ENCODE peak calls at places on chromosome 1, in eight cellular contexts. N is HCT116, E is H1, B is K562, C is spleen, G is stomach, F is endothelial cell of umbilical vein, K is transverse colon. R is an unnamed sample.

GRCh38 chr1:941588-942383 is 17.3 kb downstream of the NOC2L start:
- DNase-seq in K (peak; percentile 73), F (peak; percentile 16), C (no peak), G (peak; percentile 73), N (no peak), E (peak; percentile 79), B (peak; percentile 83), R (peak; percentile 88)

GRCh38 chr1:200749090-200749489 is 10.4 kb downstream of the CAMSAP2 start:
- DNase-seq in F (no peak), G (no peak), C (no peak), B (no peak), N (no peak), E (no peak), K (no peak), R (no peak)

GRCh38 chr1:21932127-21932526 is 5.0 kb downstream of the HSPG2 start:
- DNase-seq in G (no peak), K (no peak), E (no peak), F (peak; percentile 72), B (no peak), C (no peak), N (no peak), R (peak; percentile 91)

GRCh38 chr1:186715887-186716809 is 35.9 kb upstream of the PTGS2 start:
- DNase-seq in E (no peak), G (no peak), B (no peak), C (no peak), N (no peak), K (no peak), F (no peak), R (no peak)

GRCh38 chr1:173400387-173400995 is 76.6 kb upstream of the PRDX6 start:
- DNase-seq in F (no peak), N (no peak), K (no peak), B (no peak), C (no peak), E (no peak), G (no peak), R (no peak)

GRCh38 chr1:160374701-160375443 is 8.0 kb downstream of the NHLH1 start:
- DNase-seq in F (no peak), E (no peak), B (no peak), C (no peak), G (no peak), N (no peak), K (no peak), R (no peak)

GRCh38 chr1:9774744-9775679 is 48.8 kb downstream of the CLSTN1 start:
- DNase-seq in K (no peak), C (no peak), G (no peak), N (no peak), E (no peak), F (no peak), B (peak; percentile 27), R (peak; percentile 54)

GRCh38 chr1:37265156-37265555 is 209.2 kb upstream of the ZC3H12A start:
- DNase-seq in F (no peak), B (no peak), K (no peak), G (no peak), C (no peak), N (no peak), E (no peak), R (no peak)

GRCh38 chr1:183777359-183777758 is 27.6 kb upstream of the RGL1 start:
- DNase-seq in N (no peak), E (no peak), F (no peak), C (no peak), K (no peak), B (no peak), G (no peak), R (no peak)

DNA sequence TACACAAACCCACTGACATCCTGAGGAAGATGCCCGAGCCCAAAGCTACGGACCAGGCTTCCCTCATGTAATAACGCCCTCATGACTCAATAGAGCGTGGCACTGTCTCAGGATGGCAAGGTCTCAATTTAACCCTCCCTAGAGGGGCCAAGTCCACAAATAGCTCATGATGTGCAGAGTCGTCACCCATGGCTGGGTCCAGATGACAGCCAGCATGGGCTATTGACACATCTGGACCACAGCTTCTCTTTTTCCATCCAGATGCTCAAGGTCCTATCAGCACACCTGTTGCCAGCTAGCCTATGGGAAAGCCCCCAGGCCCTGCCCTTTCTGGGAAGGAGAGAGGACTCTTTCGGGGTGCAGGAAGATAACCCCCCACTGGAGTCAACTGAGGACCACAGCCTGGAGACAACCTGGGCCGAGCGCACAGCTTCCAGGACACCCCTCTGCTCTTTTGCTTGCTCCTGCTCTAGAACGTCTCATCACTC is 2.8 kb downstream of the LAPTM5 start:
- DNase-seq in B (no peak), F (no peak), N (no peak), C (peak; percentile 91), K (no peak), E (no peak), G (no peak), R (no peak)
- TF ChIP-seq POLR2AphosphoS5 in B (no peak), F (no peak), N (no peak), C (no peak), K (no peak), E (no peak), G (no peak), R (peak; percentile 8)

DNA sequence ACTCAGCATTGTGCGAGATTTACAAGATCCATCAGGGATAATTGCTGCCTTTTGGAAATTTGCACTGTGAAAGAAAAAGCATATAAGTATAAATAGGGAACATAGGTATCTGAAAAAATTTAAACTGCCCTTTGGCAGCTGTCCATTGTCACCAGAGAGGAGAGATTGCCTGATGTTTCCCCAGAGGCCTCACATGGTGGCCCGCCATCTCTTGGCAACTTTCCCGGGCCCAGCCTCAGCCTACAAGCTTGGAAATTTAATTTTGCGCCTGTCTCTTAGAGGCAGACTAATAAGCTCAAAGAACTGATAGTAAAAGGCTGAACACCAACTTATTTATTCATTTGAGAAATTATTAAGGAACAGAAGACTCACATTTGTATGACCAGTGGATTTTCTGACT is 120.8 kb downstream of the MAP3K21 start:
- DNase-seq in C (no peak), G (no peak), B (no peak), N (no peak), E (no peak), K (no peak), F (no peak), R (no peak)
- H3K9me3 ChIP-seq in C (no peaks in the 10 kb centered on the region), G (no peaks in the 10 kb centered on the region), B (peaks cover 14% of the 10 kb centered on the region), N (no peaks in the 10 kb centered on the region), E (peaks cover 23% of the 10 kb centered on the region), K (no peaks in the 10 kb centered on the region), F (no peaks in the 10 kb centered on the region), R (no peaks in the 10 kb centered on the region)

DNA sequence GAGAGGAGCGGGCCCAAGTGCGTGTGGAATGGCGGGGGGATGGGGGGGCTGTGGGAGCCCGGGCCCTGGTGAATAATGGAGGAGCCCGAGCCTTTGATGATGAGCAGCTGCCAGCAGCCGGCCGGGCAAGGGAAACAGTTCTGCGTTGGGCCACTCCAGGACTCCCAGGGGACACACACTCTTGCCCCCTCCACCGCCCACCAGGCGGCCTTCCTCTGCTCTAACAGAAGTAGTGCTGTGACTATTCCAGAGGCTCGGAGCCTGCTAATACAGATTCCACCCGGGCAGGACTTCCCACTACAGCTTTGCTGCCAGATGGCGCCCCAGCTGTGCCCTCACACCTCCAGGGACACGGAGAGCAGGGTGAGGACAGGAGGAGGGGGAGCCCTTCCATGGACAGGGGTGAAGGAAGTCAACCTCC is 48.2 kb upstream of the LRP8 start:
- DNase-seq in B (no peak), N (no peak), K (no peak), E (peak; percentile 53), C (peak; percentile 73), G (peak; percentile 17), F (no peak), R (no peak)
- TF ChIP-seq POLR2A in B (no peak), N (no peak), K (no peak), E (no peak), C (no peak), G (no peak), F (no peak), R (no peak)

GRCh38 chr1:155063550-155064108 is at the start of gene EFNA4:
- DNase-seq in C (peak; percentile 95), E (peak; percentile 94), B (peak; percentile 91), K (peak; percentile 93), G (peak; percentile 87), N (peak; percentile 79), F (peak; percentile 89), R (peak; percentile 94)
- TF ChIP-seq POLR2AphosphoS5 in C (peak; percentile 87), E (peak; percentile 68), B (no peak), K (peak; percentile 69), G (peak; percentile 75), N (peak; percentile 80), F (peak; percentile 79), R (peak; percentile 45)

GRCh38 chr1:82782599-82782998 is 981.9 kb downstream of the ADGRL2 start:
- DNase-seq in K (no peak), E (no peak), C (no peak), B (no peak), N (no peak), G (no peak), F (no peak), R (no peak)
- H3K9me3 ChIP-seq in K (no peaks in the 10 kb centered on the region), E (no peaks in the 10 kb centered on the region), C (no peaks in the 10 kb centered on the region), B (no peaks in the 10 kb centered on the region), N (no peaks in the 10 kb centered on the region), G (no peaks in the 10 kb centered on the region), F (no peaks in the 10 kb centered on the region), R (no peaks in the 10 kb centered on the region)

GRCh38 chr1:64280001-64280400 is 76.6 kb downstream of the UBE2U start:
- DNase-seq in E (no peak), F (no peak), K (no peak), B (no peak), C (no peak), G (no peak), N (no peak), R (no peak)
- TF ChIP-seq POLR2A in E (no peak), F (no peak), K (no peak), B (no peak), C (no peak), G (no peak), N (no peak), R (no peak)

R was measured in sigmoid colon.